ENCODE peak calls at places on chromosomes 4 and X, in four cellular contexts. One of them, this sample, is unnamed.

GRCh38 chr4:139528377-139529005 is 27.5 kb downstream of the SETD7 start:
- DNase-seq in SJSA1: no peak
- DNase-seq in HT-29: no peak
- DNase-seq in pancreas: no peak
- DNase-seq in this sample: no peak

GRCh38 chr4:26574563-26574962 is 9.3 kb upstream of the TBC1D19 start:
- DNase-seq in SJSA1: no peak
- DNase-seq in HT-29: no peak
- DNase-seq in pancreas: no peak
- DNase-seq in this sample: no peak

GRCh38 chr4:58679051-58679450 is 1568.9 kb upstream of the IGFBP7 start:
- DNase-seq in SJSA1: no peak
- DNase-seq in HT-29: no peak
- DNase-seq in pancreas: no peak
- DNase-seq in this sample: no peak

GRCh38 chr4:38745881-38746280 is 36.9 kb downstream of the TLR10 start:
- DNase-seq in SJSA1: no peak
- DNase-seq in HT-29: no peak
- DNase-seq in pancreas: no peak
- DNase-seq in this sample: no peak

GRCh38 chrX:24294619-24295018 is 19.2 kb downstream of the SUPT20HL2 start:
- DNase-seq in SJSA1: no peak
- DNase-seq in HT-29: peak
- DNase-seq in pancreas: no peak
- DNase-seq in this sample: no peak

GRCh38 chr4:125243835-125244397 is 70.8 kb upstream of the FAT4 start:
- DNase-seq in SJSA1: no peak
- DNase-seq in HT-29: no peak
- DNase-seq in pancreas: no peak
- DNase-seq in this sample: no peak

GRCh38 chr4:106595906-106596305 is 227.3 kb upstream of the GIMD1 start:
- DNase-seq in SJSA1: no peak
- DNase-seq in HT-29: no peak
- DNase-seq in pancreas: no peak
- DNase-seq in this sample: no peak

GRCh38 chr4:80045831-80046230 is 27.2 kb downstream of the ANTXR2 start:
- DNase-seq in SJSA1: no peak
- DNase-seq in HT-29: no peak
- DNase-seq in pancreas: no peak
- DNase-seq in this sample: no peak

GRCh38 chrX:130280901-130281300 is 12.2 kb upstream of the ZNF280C start:
- DNase-seq in SJSA1: no peak
- DNase-seq in HT-29: no peak
- DNase-seq in pancreas: no peak
- DNase-seq in this sample: no peak

GRCh38 chr4:154559141-154559841 is 3.5 kb upstream of the FGB start:
- DNase-seq in SJSA1: peak
- DNase-seq in HT-29: peak
- DNase-seq in pancreas: peak
- DNase-seq in this sample: peak

GRCh38 chrX:153789654-153790053 is 4.5 kb downstream of the IDH3G start:
- DNase-seq in SJSA1: no peak
- DNase-seq in HT-29: no peak
- DNase-seq in pancreas: no peak
- DNase-seq in this sample: no peak

GRCh38 chrX:37943554-37943953 is 62.8 kb upstream of the SYTL5 start:
- DNase-seq in SJSA1: no peak
- DNase-seq in HT-29: no peak
- DNase-seq in pancreas: no peak
- DNase-seq in this sample: no peak

This sample was measured in LoVo.